ENCODE peak calls at places on chromosomes 7 and 10, in four cellular contexts. One of them, this sample, is unnamed.
A peak's percentile ranks its signal among the peaks of the same experiment; 100 is the strongest.

GRCh38 chr7:81574723-81575326 is 195.0 kb downstream of the HGF start:
- DNase-seq in PC-9: no peak
- DNase-seq in MM.1S: no peak
- DNase-seq in fibroblast of lung: peak; percentile 89
- DNase-seq in this sample: no peak

GRCh38 chr7:55552320-55553086 is 19.8 kb downstream of the VOPP1 start:
- DNase-seq in MM.1S: peak; percentile 43
- DNase-seq in PC-9: peak; percentile 90
- DNase-seq in fibroblast of lung: peak; percentile 93
- DNase-seq in this sample: peak; percentile 88

GRCh38 chr10:6128591-6129383 is 40.0 kb downstream of the RBM17 start:
- DNase-seq in fibroblast of lung: peak; percentile 70
- DNase-seq in MM.1S: peak; percentile 23
- DNase-seq in PC-9: no peak
- DNase-seq in this sample: peak; percentile 70

GRCh38 chr10:118971187-118971586 is 58.3 kb upstream of the NANOS1 start:
- DNase-seq in fibroblast of lung: no peak
- DNase-seq in PC-9: no peak
- DNase-seq in MM.1S: no peak
- DNase-seq in this sample: no peak

GRCh38 chr7:116592445-116592844 is 67.6 kb downstream of the CAV1 start:
- DNase-seq in PC-9: no peak
- DNase-seq in MM.1S: no peak
- DNase-seq in fibroblast of lung: no peak
- DNase-seq in this sample: no peak

GRCh38 chr7:155430606-155431005 is 27.3 kb upstream of the EN2 start:
- DNase-seq in MM.1S: no peak
- DNase-seq in PC-9: no peak
- DNase-seq in fibroblast of lung: no peak
- DNase-seq in this sample: no peak

GRCh38 chr10:84196083-84196482 is 1.7 kb downstream of the CDHR1 start:
- DNase-seq in MM.1S: no peak
- DNase-seq in fibroblast of lung: no peak
- DNase-seq in PC-9: no peak
- DNase-seq in this sample: no peak

GRCh38 chr7:11436317-11436716 is 395.7 kb downstream of the THSD7A start:
- DNase-seq in MM.1S: no peak
- DNase-seq in fibroblast of lung: peak; percentile 56
- DNase-seq in PC-9: no peak
- DNase-seq in this sample: peak; percentile 62

GRCh38 chr10:44946201-44946600 is 13.4 kb upstream of the RASSF4 start:
- DNase-seq in fibroblast of lung: peak; percentile 36
- DNase-seq in PC-9: no peak
- DNase-seq in MM.1S: no peak
- DNase-seq in this sample: peak; percentile 57

GRCh38 chr10:113563306-113564088 is 10.6 kb downstream of the HABP2 start:
- DNase-seq in MM.1S: peak; percentile 77
- DNase-seq in fibroblast of lung: peak; percentile 48
- DNase-seq in PC-9: peak; percentile 39
- DNase-seq in this sample: peak; percentile 85

GRCh38 chr7:89072094-89072493 is 276.6 kb upstream of the TEX47 start:
- DNase-seq in MM.1S: peak; percentile 17
- DNase-seq in fibroblast of lung: peak; percentile 3
- DNase-seq in PC-9: no peak
- DNase-seq in this sample: no peak

GRCh38 chr10:43785252-43785651 is 136.6 kb upstream of the ZNF32 start:
- DNase-seq in PC-9: no peak
- DNase-seq in MM.1S: peak; percentile 27
- DNase-seq in fibroblast of lung: no peak
- DNase-seq in this sample: no peak

GRCh38 chr7:135508853-135509588 is 881 bp downstream of the CNOT4 start:
- DNase-seq in MM.1S: peak; percentile 53
- DNase-seq in PC-9: no peak
- DNase-seq in fibroblast of lung: peak; percentile 34
- DNase-seq in this sample: peak; percentile 59

GRCh38 chr10:34768261-34768971 is 46.7 kb downstream of the PARD3 start:
- DNase-seq in fibroblast of lung: peak; percentile 66
- DNase-seq in PC-9: peak; percentile 64
- DNase-seq in MM.1S: no peak
- DNase-seq in this sample: peak; percentile 86

GRCh38 chr7:120725376-120726039 is 132.4 kb downstream of the TSPAN12 start:
- DNase-seq in MM.1S: peak; percentile 62
- DNase-seq in fibroblast of lung: peak; percentile 37
- DNase-seq in PC-9: no peak
- DNase-seq in this sample: peak; percentile 81

GRCh38 chr7:158495780-158496179 is 91.8 kb downstream of the PTPRN2 start:
- DNase-seq in PC-9: peak; percentile 43
- DNase-seq in MM.1S: no peak
- DNase-seq in fibroblast of lung: no peak
- DNase-seq in this sample: peak; percentile 23

GRCh38 chr10:34018129-34018528 is 683.7 kb upstream of the NRP1 start:
- DNase-seq in fibroblast of lung: peak; percentile 21
- DNase-seq in MM.1S: no peak
- DNase-seq in PC-9: peak; percentile 2
- DNase-seq in this sample: peak; percentile 16

GRCh38 chr10:1434912-1435692 is 302.2 kb downstream of the ADARB2 start:
- DNase-seq in fibroblast of lung: no peak
- DNase-seq in MM.1S: no peak
- DNase-seq in PC-9: no peak
- DNase-seq in this sample: no peak

GRCh38 chr7:85508642-85509429 is 322.0 kb upstream of the SEMA3D start:
- DNase-seq in MM.1S: no peak
- DNase-seq in fibroblast of lung: peak; percentile 96
- DNase-seq in PC-9: no peak
- DNase-seq in this sample: peak; percentile 94

GRCh38 chr7:70091362-70091761 is 493.1 kb downstream of the AUTS2 start:
- DNase-seq in fibroblast of lung: no peak
- DNase-seq in MM.1S: no peak
- DNase-seq in PC-9: no peak
- DNase-seq in this sample: no peak

GRCh38 chr10:63547628-63548356 is 26.6 kb downstream of the REEP3 start:
- DNase-seq in fibroblast of lung: peak; percentile 67
- DNase-seq in PC-9: no peak
- DNase-seq in MM.1S: no peak
- DNase-seq in this sample: peak; percentile 75

GRCh38 chr10:71218046-71218832 is 5.9 kb downstream of the UNC5B start:
- DNase-seq in fibroblast of lung: peak; percentile 84
- DNase-seq in MM.1S: no peak
- DNase-seq in PC-9: peak; percentile 41
- DNase-seq in this sample: peak; percentile 63

GRCh38 chr10:132387723-132388210 is 9.2 kb upstream of the PWWP2B start:
- DNase-seq in MM.1S: no peak
- DNase-seq in PC-9: peak; percentile 64
- DNase-seq in fibroblast of lung: peak; percentile 21
- DNase-seq in this sample: peak; percentile 85

GRCh38 chr10:31897506-31897905 is 31.1 kb downstream of the ARHGAP12 start:
- DNase-seq in PC-9: no peak
- DNase-seq in fibroblast of lung: peak; percentile 41
- DNase-seq in MM.1S: no peak
- DNase-seq in this sample: peak; percentile 32

GRCh38 chr10:49182776-49183175 is 5.4 kb downstream of the TMEM273 start:
- DNase-seq in fibroblast of lung: no peak
- DNase-seq in MM.1S: no peak
- DNase-seq in PC-9: no peak
- DNase-seq in this sample: no peak

GRCh38 chr7:84139986-84140729 is 54.4 kb downstream of the SEMA3A start:
- DNase-seq in fibroblast of lung: peak; percentile 25
- DNase-seq in MM.1S: no peak
- DNase-seq in PC-9: no peak
- DNase-seq in this sample: peak; percentile 29

GRCh38 chr7:75916685-75917634 is 2.0 kb downstream of the POR start:
- DNase-seq in fibroblast of lung: no peak
- DNase-seq in MM.1S: no peak
- DNase-seq in PC-9: no peak
- DNase-seq in this sample: no peak
- H3K79me2 ChIP-seq in fibroblast of lung: peaks cover 33% of the 10 kb centered on the region
- H3K79me2 ChIP-seq in MM.1S: peaks cover 59% of the 10 kb centered on the region
- H3K79me2 ChIP-seq in PC-9: peaks cover 74% of the 10 kb centered on the region
- H3K79me2 ChIP-seq in this sample: peaks cover 68% of the 10 kb centered on the region

GRCh38 chr7:130351664-130352015 is 7.0 kb downstream of the CPA5 start:
- DNase-seq in MM.1S: no peak
- DNase-seq in PC-9: no peak
- DNase-seq in fibroblast of lung: no peak
- DNase-seq in this sample: no peak
- H3K27ac ChIP-seq in MM.1S: no peak overlapping the region
- H3K27ac ChIP-seq in PC-9: no peak overlapping the region
- H3K27ac ChIP-seq in fibroblast of lung: peak overlapping the region; percentile 79
- H3K27ac ChIP-seq in this sample: no peak overlapping the region

GRCh38 chr10:101112799-101113594 is 18.1 kb upstream of the TLX1 start:
- DNase-seq in MM.1S: no peak
- DNase-seq in PC-9: no peak
- DNase-seq in fibroblast of lung: no peak
- DNase-seq in this sample: no peak
- TF ChIP-seq EZH2 in MM.1S: no peak
- TF ChIP-seq EZH2 in PC-9: no peak
- TF ChIP-seq EZH2 in fibroblast of lung: no peak
- TF ChIP-seq EZH2 in this sample: no peak

GRCh38 chr10:124942317-124943169 is 620 bp downstream of the ZRANB1 start:
- DNase-seq in MM.1S: no peak
- DNase-seq in PC-9: no peak
- DNase-seq in fibroblast of lung: no peak
- DNase-seq in this sample: no peak
- H3K79me2 ChIP-seq in MM.1S: peaks cover 91% of the 10 kb centered on the region
- H3K79me2 ChIP-seq in PC-9: peaks cover 87% of the 10 kb centered on the region
- H3K79me2 ChIP-seq in fibroblast of lung: peaks cover 79% of the 10 kb centered on the region
- H3K79me2 ChIP-seq in this sample: peaks cover 89% of the 10 kb centered on the region

GRCh38 chr7:2626498-2627117 is 5.2 kb upstream of the TTYH3 start:
- DNase-seq in fibroblast of lung: peak; percentile 89
- DNase-seq in PC-9: no peak
- DNase-seq in MM.1S: no peak
- DNase-seq in this sample: no peak
- H3K27ac ChIP-seq in fibroblast of lung: peak overlapping the region; percentile 8
- H3K27ac ChIP-seq in PC-9: no peak overlapping the region
- H3K27ac ChIP-seq in MM.1S: no peak overlapping the region
- H3K27ac ChIP-seq in this sample: no peak overlapping the region

DNA sequence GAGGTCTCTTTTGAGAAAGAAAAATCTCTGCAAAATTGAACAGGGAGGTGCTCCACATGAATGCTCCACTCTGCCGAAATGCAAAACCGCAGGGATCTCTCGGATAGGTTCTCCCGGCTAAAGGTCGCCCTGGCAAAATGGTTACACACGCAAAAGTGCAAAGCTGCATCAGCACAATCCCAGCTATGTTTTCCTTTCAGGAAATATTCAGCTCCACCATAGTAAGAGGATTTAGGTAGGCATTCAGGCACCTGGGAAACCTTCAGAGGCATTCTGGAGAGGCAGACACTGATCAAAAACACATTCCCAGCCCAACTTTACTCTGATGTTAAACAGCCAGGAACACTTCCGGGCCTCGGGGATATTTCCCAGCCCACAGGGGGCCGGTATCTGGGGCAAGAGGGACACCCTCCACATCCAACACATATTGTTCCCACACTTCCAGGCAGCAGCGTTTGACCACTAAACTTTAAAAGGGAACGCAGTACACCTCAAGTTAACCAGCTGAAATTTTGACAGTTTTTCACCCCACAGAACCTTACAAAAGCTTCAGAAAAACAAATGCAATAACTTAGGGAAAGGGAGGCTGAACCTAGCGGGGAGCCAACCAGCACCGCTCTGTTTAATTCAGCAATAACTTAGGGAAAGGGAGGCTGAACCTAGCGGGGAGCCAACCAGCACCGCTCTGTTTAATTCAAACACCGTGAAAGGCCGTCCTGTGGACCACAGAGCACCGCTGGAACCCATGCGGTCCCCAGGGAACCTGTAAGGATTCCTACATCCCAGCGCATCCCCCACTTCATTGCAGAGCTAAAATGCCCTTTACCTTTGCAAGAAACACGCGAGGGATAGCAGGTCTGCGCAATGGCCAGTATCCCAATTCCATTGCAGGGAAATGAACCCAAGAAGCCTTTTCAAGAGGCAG is 45.9 kb downstream of the TNS3 start:
- DNase-seq in fibroblast of lung: peak; percentile 37
- DNase-seq in MM.1S: no peak
- DNase-seq in PC-9: no peak
- DNase-seq in this sample: peak; percentile 24
- TF ChIP-seq EZH2 in fibroblast of lung: no peak
- TF ChIP-seq EZH2 in MM.1S: no peak
- TF ChIP-seq EZH2 in PC-9: no peak
- TF ChIP-seq EZH2 in this sample: no peak

This sample was measured in GM23248.